ENCODE peak calls at places on chromosomes 6 and 20, in ten cellular contexts. U, T, V, M, J, I, D, P, B and H are unnamed samples. For H4K20me1 and H3K4me1, the result is how much of the 10 kb centered on the place peaks cover.

GRCh38 chr20:1438361-1438760 is 28.3 kb downstream of the NSFL1C start:
- DNase-seq in T (no peak), I (no peak), D (no peak), B (no peak), M (no peak), U (no peak), P (no peak), V (no peak), J (no peak), H (no peak)

GRCh38 chr6:33926451-33926850 is 122.6 kb upstream of the MLN start:
- DNase-seq in T (no peak), P (peak), D (no peak), M (peak), I (peak), V (peak), U (peak), J (peak), B (peak), H (peak)

GRCh38 chr6:22716721-22717120 is 147.4 kb downstream of the HDGFL1 start:
- DNase-seq in U (no peak), T (no peak), P (no peak), D (no peak), I (no peak), V (no peak), B (no peak), J (no peak), M (no peak), H (no peak)

GRCh38 chr20:62401331-62401779 is 5.7 kb downstream of the CABLES2 start:
- DNase-seq in P (no peak), B (peak), T (no peak), D (no peak), U (no peak), I (no peak), V (peak), M (no peak), J (peak), H (no peak)

GRCh38 chr6:43120938-43121913 is 45.1 kb downstream of the PTK7 start:
- DNase-seq in U (peak), M (no peak), T (peak), P (no peak), B (no peak), V (peak), D (peak), J (no peak), I (peak), H (no peak)

GRCh38 chr20:49647509-49647908 is 66.2 kb downstream of the B4GALT5 start:
- DNase-seq in D (no peak), V (no peak), P (no peak), T (peak), M (no peak), U (peak), I (peak), J (no peak), B (no peak), H (no peak)

GRCh38 chr6:100138346-100139022 is 144.5 kb upstream of the MCHR2 start:
- DNase-seq in M (peak), D (no peak), B (no peak), J (no peak), T (no peak), V (no peak), U (no peak), P (no peak), I (no peak), H (no peak)

GRCh38 chr6:88548891-88549505 is 382.9 kb upstream of the CNR1 start:
- DNase-seq in T (no peak), M (no peak), J (no peak), I (no peak), U (no peak), P (no peak), D (no peak), V (no peak), B (no peak), H (no peak)

GRCh38 chr6:52877168-52877567 is 32.3 kb downstream of the GSTA3 start:
- DNase-seq in U (peak), V (no peak), T (peak), D (peak), J (no peak), B (no peak), M (no peak), P (peak), I (peak), H (no peak)

GRCh38 chr6:157272866-157273755 is 50.2 kb downstream of the TMEM242 start:
- DNase-seq in I (no peak), V (peak), T (no peak), U (no peak), B (peak), J (peak), M (peak), D (no peak), P (no peak), H (peak)

GRCh38 chr20:5128886-5129285 is 2.1 kb downstream of the CDS2 start:
- DNase-seq in V (no peak), U (no peak), I (no peak), P (no peak), B (no peak), D (no peak), T (no peak), M (no peak), J (no peak), H (no peak)

GRCh38 chr6:140321891-140322290 is 947.4 kb upstream of the CITED2 start:
- DNase-seq in B (no peak), M (no peak), I (no peak), J (no peak), D (no peak), V (no peak), U (no peak), T (no peak), P (no peak), H (no peak)

GRCh38 chr20:33415948-33416347 is 14.6 kb upstream of the CDK5RAP1 start:
- DNase-seq in M (no peak), D (no peak), V (peak), U (no peak), P (peak), J (peak), T (no peak), I (peak), B (peak), H (peak)

GRCh38 chr6:133447924-133448323 is 206.8 kb downstream of the EYA4 start:
- DNase-seq in J (no peak), B (no peak), P (no peak), U (no peak), I (peak), D (no peak), V (no peak), T (no peak), M (no peak), H (no peak)

GRCh38 chr20:46702447-46703203 is 6.8 kb upstream of the SLC2A10 start:
- DNase-seq in D (no peak), I (no peak), U (no peak), T (peak), J (no peak), M (no peak), V (no peak), B (no peak), P (no peak), H (no peak)

GRCh38 chr6:144886682-144887081 is 601.5 kb downstream of the UTRN start:
- DNase-seq in M (no peak), P (no peak), T (no peak), I (no peak), B (peak), U (no peak), V (no peak), D (no peak), J (no peak), H (no peak)

GRCh38 chr6:118872318-118872717 is 21.6 kb upstream of the ASF1A start:
- DNase-seq in I (no peak), V (no peak), U (no peak), B (no peak), J (no peak), D (no peak), P (no peak), M (no peak), T (no peak), H (no peak)

GRCh38 chr6:118869350-118869749 is 24.6 kb upstream of the ASF1A start:
- DNase-seq in T (peak), I (peak), P (no peak), V (no peak), M (no peak), U (peak), D (no peak), B (no peak), J (no peak), H (no peak)

GRCh38 chr6:118871331-118871730 is 22.6 kb upstream of the ASF1A start:
- DNase-seq in P (no peak), B (no peak), I (no peak), J (no peak), M (no peak), V (no peak), T (no peak), D (no peak), U (no peak), H (no peak)

GRCh38 chr6:118872726-118873125 is 21.2 kb upstream of the ASF1A start:
- DNase-seq in I (peak), D (no peak), M (no peak), P (no peak), V (no peak), B (no peak), U (peak), J (no peak), T (no peak), H (no peak)

DNA sequence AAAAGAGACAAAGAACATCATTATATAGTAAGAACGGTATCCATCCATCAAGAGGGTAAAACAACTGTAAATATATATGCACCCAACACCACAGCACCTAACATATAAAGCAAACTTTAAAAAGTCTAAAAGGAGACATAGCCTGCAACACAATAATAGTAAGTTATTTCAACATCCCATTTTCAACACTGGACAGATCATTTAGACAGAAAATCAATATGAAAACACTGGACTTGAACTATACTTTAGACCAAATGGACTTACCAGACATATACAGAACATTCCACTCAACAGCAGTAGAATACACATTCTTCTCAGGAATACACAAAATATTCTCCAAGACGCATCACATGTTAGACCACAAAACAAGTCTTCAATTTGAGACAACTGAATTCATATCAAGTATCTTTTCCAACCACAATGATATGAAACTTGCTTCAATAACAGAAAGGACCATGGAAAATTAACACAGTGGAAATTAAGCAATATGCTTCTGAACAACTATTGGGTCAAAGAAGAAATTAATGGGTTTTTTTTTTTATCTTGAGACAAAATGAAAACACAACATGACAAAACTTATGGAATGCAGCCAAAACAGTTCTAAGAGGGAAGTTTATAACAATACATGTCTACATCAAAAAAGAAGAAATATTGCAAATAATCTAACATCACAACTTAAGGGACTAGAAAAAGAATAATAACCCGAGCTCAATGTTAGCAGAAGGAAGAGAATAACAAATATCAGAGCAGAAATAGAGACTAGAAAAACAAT is 23.9 kb upstream of the ASF1A start:
- DNase-seq in P (no peak), B (no peak), M (no peak), V (no peak), J (no peak), D (no peak), I (peak), T (no peak), U (peak), H (no peak)
- H3K4me2 ChIP-seq in P (no peak), B (no peak), M (no peak), V (no peak), J (no peak), D (peak), I (no peak), T (no peak), U (peak), H (no peak)

GRCh38 chr20:63940472-63941266 is 15.5 kb downstream of the UCKL1 start:
- DNase-seq in V (no peak), B (no peak), I (no peak), U (no peak), D (no peak), M (no peak), P (no peak), T (no peak), J (peak), H (no peak)

GRCh38 chr20:63935447-63935846 is 20.8 kb downstream of the UCKL1 start:
- DNase-seq in B (no peak), D (no peak), I (no peak), U (no peak), T (no peak), J (no peak), M (no peak), P (no peak), V (no peak), H (no peak)

GRCh38 chr20:63939061-63939935 is 16.9 kb downstream of the UCKL1 start:
- DNase-seq in J (peak), B (no peak), D (no peak), I (no peak), M (no peak), P (no peak), V (no peak), T (no peak), U (no peak), H (no peak)

GRCh38 chr20:63940071-63940471 is 16.1 kb downstream of the UCKL1 start:
- DNase-seq in V (no peak), T (no peak), M (no peak), B (no peak), U (no peak), I (no peak), D (no peak), J (peak), P (no peak), H (no peak)

DNA sequence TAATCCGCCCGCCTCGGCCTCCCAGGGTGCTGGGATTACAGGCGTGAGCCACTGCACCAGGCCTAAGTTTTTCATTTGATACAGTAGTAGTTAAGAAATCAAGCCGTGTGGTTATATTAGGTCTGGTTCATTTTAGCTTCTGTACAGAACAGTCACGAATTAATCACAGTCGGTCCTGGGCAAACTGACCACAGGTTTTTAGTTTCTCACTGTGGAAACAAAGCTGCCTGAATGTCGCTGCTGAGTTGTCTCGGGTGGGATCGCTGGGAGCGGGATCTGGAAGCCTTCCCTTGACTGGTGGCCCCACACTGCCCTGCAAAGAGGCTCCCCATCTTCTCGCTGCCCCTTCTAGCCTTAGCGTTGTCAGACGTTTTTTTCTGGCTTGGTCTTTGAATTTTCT is 18.6 kb downstream of the UCKL1 start:
- DNase-seq in P (no peak), D (no peak), B (no peak), T (no peak), I (peak), V (no peak), J (no peak), M (no peak), U (no peak), H (no peak)
- H4K20me1 ChIP-seq in P (under half), D (under half), B (under half), T (half or more), I (under half), V (under half), J (under half), M (half or more), U (half or more), H (under half)

DNA sequence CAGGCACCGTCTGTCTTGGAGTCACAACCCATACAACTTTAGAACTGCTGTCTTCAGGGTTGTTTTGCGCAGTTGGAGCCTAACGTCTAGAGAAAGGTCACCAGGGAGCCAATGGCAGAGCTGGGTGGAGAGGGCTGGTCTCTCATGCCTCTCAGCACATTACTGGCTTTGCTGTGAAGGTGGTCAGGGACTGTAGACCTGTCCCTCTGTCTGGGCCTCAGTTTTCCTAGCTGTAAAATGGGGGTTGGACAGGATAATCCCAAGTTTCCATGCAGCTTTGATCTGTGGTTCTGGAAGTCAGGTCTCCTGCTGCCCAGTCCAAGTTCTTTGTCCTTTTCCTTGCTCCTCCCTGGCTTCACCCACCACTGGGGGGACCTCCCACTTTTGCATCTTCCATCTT is 52.2 kb upstream of the EPB41L1 start:
- DNase-seq in U (no peak), P (no peak), I (no peak), M (no peak), D (no peak), J (no peak), B (no peak), V (no peak), T (no peak), H (no peak)
- H3K4me1 ChIP-seq in U (under half), P (under half), I (under half), M (under half), D (under half), J (under half), B (under half), V (under half), T (under half), H (half or more)

GRCh38 chr20:56575157-56575556 is 42.1 kb downstream of the FAM209B start:
- DNase-seq in P (no peak), J (no peak), D (no peak), V (no peak), B (no peak), U (no peak), I (no peak), M (no peak), T (no peak), H (no peak)

GRCh38 chr20:56572178-56572577 is 39.1 kb downstream of the FAM209B start:
- DNase-seq in M (no peak), B (no peak), D (no peak), T (no peak), J (no peak), I (no peak), V (no peak), P (no peak), U (no peak), H (no peak)

GRCh38 chr20:56573989-56574388 is 40.9 kb downstream of the FAM209B start:
- DNase-seq in U (no peak), M (no peak), T (no peak), I (no peak), D (no peak), V (no peak), B (no peak), J (no peak), P (no peak), H (no peak)

GRCh38 chr20:56575961-56576360 is 42.9 kb downstream of the FAM209B start:
- DNase-seq in V (no peak), M (no peak), P (no peak), U (no peak), D (no peak), T (no peak), I (no peak), B (no peak), J (no peak), H (no peak)

DNA sequence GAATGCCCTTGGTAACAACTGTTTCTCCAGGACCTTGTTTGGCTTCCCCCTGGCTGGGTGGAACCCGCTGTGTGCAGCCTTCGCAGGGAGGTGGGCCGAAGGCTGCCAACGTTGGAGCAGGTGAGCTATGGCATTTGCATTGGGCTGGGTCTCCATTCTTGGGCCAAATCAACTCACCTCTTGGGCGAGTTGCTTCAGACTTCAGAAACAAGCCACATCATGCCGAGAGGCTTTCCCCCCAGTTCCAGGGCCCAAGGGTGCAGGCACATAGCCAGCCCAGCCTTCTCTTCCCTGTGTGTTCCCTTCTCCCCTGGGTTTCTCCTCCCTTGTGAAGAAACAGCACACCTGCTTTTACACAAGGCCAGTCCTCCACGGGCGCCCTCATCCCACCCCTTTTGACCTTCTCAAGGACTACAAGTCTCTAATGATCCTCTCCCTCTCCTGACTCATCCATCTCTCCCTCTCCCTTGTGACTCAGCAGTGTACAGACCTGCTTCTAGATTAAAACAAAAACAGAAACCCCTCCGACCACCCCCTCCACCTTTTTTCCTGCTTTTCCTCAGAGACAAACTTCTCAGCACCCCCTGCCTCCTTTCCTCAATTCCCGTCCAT is 41.6 kb downstream of the FAM209B start:
- DNase-seq in D (peak), M (no peak), P (no peak), B (peak), V (no peak), U (no peak), T (no peak), I (no peak), J (no peak), H (no peak)
- H3K4me2 ChIP-seq in D (peak), M (no peak), P (no peak), B (no peak), V (no peak), U (no peak), T (no peak), I (no peak), J (no peak), H (no peak)

GRCh38 chr6:158778005-158778527 is 41.1 kb downstream of the EZR start:
- DNase-seq in P (no peak), D (no peak), V (no peak), T (no peak), M (no peak), U (no peak), I (no peak), J (no peak), B (no peak), H (no peak)
- H4K20me1 ChIP-seq in P (under half), D (under half), V (under half), T (half or more), M (under half), U (under half), I (under half), J (under half), B (under half), H (under half)

GRCh38 chr20:43987018-43987417 is 72.4 kb downstream of the TOX2 start:
- DNase-seq in B (no peak), U (no peak), J (no peak), D (no peak), T (no peak), V (no peak), I (no peak), M (no peak), P (no peak), H (no peak)

GRCh38 chr20:43985121-43985520 is 70.5 kb downstream of the TOX2 start:
- DNase-seq in J (no peak), U (no peak), P (no peak), T (no peak), M (no peak), I (no peak), V (no peak), B (no peak), D (no peak), H (no peak)

GRCh38 chr20:43987531-43987930 is 72.9 kb downstream of the TOX2 start:
- DNase-seq in P (no peak), T (peak), V (peak), I (no peak), M (no peak), D (no peak), J (no peak), B (no peak), U (no peak), H (no peak)

GRCh38 chr20:43984587-43984986 is 69.9 kb downstream of the TOX2 start:
- DNase-seq in I (no peak), B (no peak), U (no peak), D (no peak), T (no peak), V (no peak), J (no peak), M (no peak), P (no peak), H (no peak)

DNA sequence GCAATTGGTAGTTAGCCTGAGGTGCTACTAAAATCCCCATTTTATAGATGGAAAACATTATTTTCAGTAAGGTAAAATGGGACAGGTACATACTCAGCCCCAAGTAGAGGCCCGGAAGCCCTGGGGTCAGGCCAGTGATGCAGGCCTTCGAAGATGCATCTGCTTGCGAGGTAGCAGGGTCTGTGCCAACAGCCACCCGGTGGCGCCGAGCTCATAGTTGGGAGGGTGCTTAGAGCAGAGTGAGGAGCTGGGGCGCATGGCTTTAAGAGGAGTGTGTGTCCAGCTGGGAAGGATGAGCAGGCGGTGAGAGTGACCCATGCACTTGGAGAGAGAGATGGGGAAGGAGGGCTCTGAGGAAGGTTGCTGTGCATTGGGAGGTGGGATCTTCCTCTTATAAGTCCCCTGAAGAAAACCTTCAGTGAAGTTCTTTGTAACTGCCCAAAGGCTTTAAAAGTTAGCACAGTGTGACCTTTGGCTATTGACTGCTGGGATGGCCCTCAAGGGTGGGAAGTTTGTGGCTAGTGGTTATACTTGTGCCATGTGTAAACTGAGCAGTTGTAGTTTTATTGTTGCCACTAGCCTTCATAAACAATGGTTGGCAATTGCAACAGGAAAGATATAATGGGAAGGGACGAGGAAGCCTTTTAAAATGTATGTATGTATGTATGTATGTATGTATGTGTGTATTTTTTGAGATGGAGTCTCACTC is 71.1 kb downstream of the TOX2 start:
- DNase-seq in I (no peak), J (no peak), T (no peak), V (no peak), M (no peak), B (no peak), P (no peak), U (no peak), D (no peak), H (no peak)
- H3K4me1 ChIP-seq in I (under half), J (under half), T (under half), V (under half), M (under half), B (under half), P (under half), U (under half), D (under half), H (under half)